ENCODE peak calls at places on chromosomes 4 and X, in six cellular contexts. O, E, J, M, P and G are unnamed samples.

GRCh38 chr4:152705918-152706317 is 26.1 kb upstream of the TMEM154 start:
- DNase-seq in O (no peak), E (no peak), J (no peak), M (peak; percentile 55), P (no peak), G (no peak)

GRCh38 chr4:162847945-162848549 is 318.6 kb downstream of the NAF1 start:
- DNase-seq in O (peak; percentile 11), E (no peak), J (no peak), M (no peak), P (no peak), G (no peak)

GRCh38 chrX:37767438-37767837 is 12.4 kb upstream of the CYBB start:
- DNase-seq in O (no peak), E (no peak), J (no peak), M (no peak), P (no peak), G (no peak)

GRCh38 chr4:105683038-105683437 is 25.5 kb downstream of the INTS12 start:
- DNase-seq in O (no peak), E (no peak), J (no peak), M (no peak), P (peak; percentile 11), G (no peak)

GRCh38 chrX:3815896-3816664 is 102.6 kb upstream of the PRKX start:
- DNase-seq in O (peak; percentile 19), E (peak; percentile 2), J (no peak), M (peak; percentile 93), P (peak; percentile 9), G (peak; percentile 26)

GRCh38 chr4:142262956-142263355 is 583.1 kb downstream of the INPP4B start:
- DNase-seq in O (no peak), E (no peak), J (no peak), M (no peak), P (no peak), G (no peak)

GRCh38 chr4:47493238-47494123 is 8.4 kb downstream of the ATP10D start:
- DNase-seq in O (no peak), E (no peak), J (no peak), M (no peak), P (no peak), G (no peak)

GRCh38 chr4:10620935-10621488 is 63.6 kb downstream of the CLNK start:
- DNase-seq in O (no peak), E (no peak), J (no peak), M (no peak), P (no peak), G (no peak)

GRCh38 chr4:10747186-10747585 is 62.6 kb upstream of the CLNK start:
- DNase-seq in O (no peak), E (no peak), J (no peak), M (no peak), P (no peak), G (no peak)

GRCh38 chrX:138191998-138192397 is 519.5 kb downstream of the FGF13 start:
- DNase-seq in O (peak; percentile 17), E (no peak), J (no peak), M (peak; percentile 5), P (peak; percentile 36), G (no peak)